ENCODE peak calls at places on chromosomes 12 and 14, in four cellular contexts. C is IMR-90, W is H1, Y is mesendoderm. R is an unnamed sample.
A peak's percentile ranks its signal among the peaks of the same experiment; 100 is the strongest.

GRCh38 chr12:117679776-117680175 is 289.0 kb downstream of the KSR2 start:
- DNase-seq in Y (no peak), W (no peak), C (no peak), R (no peak)

GRCh38 chr12:4117386-4118016 is 156.1 kb upstream of the CCND2 start:
- DNase-seq in C (no peak), W (no peak), Y (no peak), R (peak; percentile 27)

GRCh38 chr12:83821967-83822366 is 1090.6 kb downstream of the SLC6A15 start:
- DNase-seq in Y (no peak), W (no peak), C (no peak), R (no peak)

GRCh38 chr12:53781218-53781801 is 29.5 kb upstream of the CISTR start:
- DNase-seq in Y (no peak), C (peak; percentile 16), W (no peak), R (no peak)

GRCh38 chr14:22979748-22980392 is 2.5 kb downstream of the AJUBA start:
- DNase-seq in C (no peak), W (no peak), Y (no peak), R (no peak)

GRCh38 chr12:46555379-46555778 is 182.8 kb upstream of the SLC38A2 start:
- DNase-seq in C (peak; percentile 94), W (no peak), Y (no peak), R (no peak)

GRCh38 chr14:30355431-30355913 is 203.5 kb upstream of the G2E3 start:
- DNase-seq in Y (peak; percentile 68), C (no peak), W (no peak), R (no peak)

GRCh38 chr12:113224955-113225354 is 3.7 kb downstream of the TPCN1 start:
- DNase-seq in C (no peak), Y (no peak), W (no peak), R (no peak)

GRCh38 chr14:78083837-78084236 is 86.3 kb upstream of the NRXN3 start:
- DNase-seq in W (no peak), Y (peak; percentile 11), C (no peak), R (no peak)

GRCh38 chr12:12054993-12055392 is 15.7 kb upstream of the BCL2L14 start:
- DNase-seq in Y (no peak), C (no peak), W (no peak), R (no peak)

GRCh38 chr14:71693373-71693772 is 238.9 kb upstream of the RGS6 start:
- DNase-seq in Y (no peak), C (peak; percentile 88), W (no peak), R (no peak)

GRCh38 chr12:47935196-47935595 is 28.2 kb upstream of the TMEM106C start:
- DNase-seq in W (no peak), C (peak; percentile 82), Y (no peak), R (peak; percentile 30)

GRCh38 chr12:62414180-62414579 is 52.4 kb upstream of the MON2 start:
- DNase-seq in Y (no peak), C (no peak), W (no peak), R (no peak)

GRCh38 chr14:21385170-21385904 is 1.5 kb upstream of the SUPT16H start:
- DNase-seq in C (no peak), Y (no peak), W (no peak), R (no peak)

GRCh38 chr12:65327207-65328076 is 49.0 kb downstream of the MSRB3 start:
- DNase-seq in C (peak; percentile 91), W (no peak), Y (no peak), R (no peak)

DNA sequence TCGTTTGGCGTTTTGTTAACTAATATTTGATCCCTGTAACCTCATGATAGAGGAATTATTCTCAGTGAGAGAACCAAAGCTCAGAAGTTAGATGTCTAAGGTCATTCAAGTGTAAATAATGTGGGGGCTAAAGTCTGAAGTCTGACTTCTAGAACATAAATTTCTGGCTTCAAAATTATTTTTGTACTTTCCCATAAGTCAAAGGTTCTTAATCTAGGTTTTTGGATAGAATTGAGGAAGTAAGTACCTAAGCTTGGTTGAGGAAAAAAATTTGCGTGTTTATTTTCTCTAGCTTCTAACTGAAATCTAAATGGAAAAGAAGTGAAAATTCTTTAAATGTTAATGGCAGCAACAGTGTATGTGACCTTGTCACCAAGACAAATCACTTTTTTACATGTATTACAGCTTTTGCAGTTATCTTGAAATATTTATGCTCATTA is 2.3 kb downstream of the LARP4 start:
- DNase-seq in W (no peak), C (no peak), Y (no peak), R (no peak)
- H3K56ac ChIP-seq in W (no peak overlapping the region), C (no peak overlapping the region), Y (no peak overlapping the region), R (no peak overlapping the region)

GRCh38 chr14:28966416-28967233 is 200.0 kb downstream of the FOXG1 start:
- DNase-seq in Y (no peak), C (no peak), W (no peak), R (no peak)
- H3K56ac ChIP-seq in Y (no peak overlapping the region), C (no peak overlapping the region), W (no peak overlapping the region), R (no peak overlapping the region)

GRCh38 chr12:71999795-72000194 is 61.1 kb downstream of the TPH2 start:
- DNase-seq in Y (no peak), C (no peak), W (no peak), R (no peak)

GRCh38 chr12:71994715-71995114 is 56.1 kb downstream of the TPH2 start:
- DNase-seq in Y (no peak), W (no peak), C (no peak), R (no peak)
- H3K56ac ChIP-seq in Y (no peak overlapping the region), W (no peak overlapping the region), C (no peak overlapping the region), R (no peak overlapping the region)

GRCh38 chr12:88691811-88692210 is 111.5 kb upstream of the KITLG start:
- DNase-seq in Y (no peak), W (no peak), C (no peak), R (no peak)
- H3K56ac ChIP-seq in Y (no peak overlapping the region), W (no peak overlapping the region), C (no peak overlapping the region), R (no peak overlapping the region)

GRCh38 chr12:106415134-106415533 is 57.6 kb downstream of the POLR3B start:
- DNase-seq in Y (no peak), C (peak; percentile 91), W (no peak), R (no peak)
- H3K56ac ChIP-seq in Y (no peak overlapping the region), C (no peak overlapping the region), W (peak overlapping the region; percentile 10), R (no peak overlapping the region)

GRCh38 chr12:108888031-108888430 is 8.1 kb downstream of the DAO start:
- DNase-seq in W (no peak), C (no peak), Y (no peak), R (no peak)
- H3K56ac ChIP-seq in W (no peak overlapping the region), C (no peak overlapping the region), Y (no peak overlapping the region), R (no peak overlapping the region)

R was measured in H9.